ENCODE peak calls at places on chromosomes 5 and 9, in five cellular contexts. One of them, this sample, is unnamed.

GRCh38 chr5:107314330-107314729 is 356.4 kb downstream of the EFNA5 start:
- DNase-seq in Peyer's patch: no peak
- DNase-seq in IMR-90: no peak
- DNase-seq in transverse colon: no peak
- DNase-seq in A549: no peak
- DNase-seq in this sample: no peak

GRCh38 chr5:39656600-39656999 is 231.8 kb upstream of the DAB2 start:
- DNase-seq in A549: no peak
- DNase-seq in Peyer's patch: no peak
- DNase-seq in IMR-90: no peak
- DNase-seq in transverse colon: no peak
- DNase-seq in this sample: no peak

GRCh38 chr9:24218656-24219055 is 327.0 kb downstream of the IZUMO3 start:
- DNase-seq in Peyer's patch: no peak
- DNase-seq in transverse colon: no peak
- DNase-seq in IMR-90: no peak
- DNase-seq in A549: no peak
- DNase-seq in this sample: no peak

GRCh38 chr5:96084874-96085545 is 123.4 kb upstream of the ELL2 start:
- DNase-seq in transverse colon: no peak
- DNase-seq in IMR-90: no peak
- DNase-seq in Peyer's patch: no peak
- DNase-seq in A549: no peak
- DNase-seq in this sample: no peak

GRCh38 chr9:75265525-75265972 is 177.2 kb downstream of the OSTF1 start:
- DNase-seq in transverse colon: peak
- DNase-seq in IMR-90: peak
- DNase-seq in A549: peak
- DNase-seq in Peyer's patch: no peak
- DNase-seq in this sample: peak

GRCh38 chr9:108511200-108511756 is 344.5 kb downstream of the ACTL7B start:
- DNase-seq in A549: no peak
- DNase-seq in IMR-90: peak
- DNase-seq in Peyer's patch: no peak
- DNase-seq in transverse colon: no peak
- DNase-seq in this sample: no peak

GRCh38 chr9:132797861-132798659 is 80.0 kb downstream of the AK8 start:
- DNase-seq in transverse colon: no peak
- DNase-seq in Peyer's patch: no peak
- DNase-seq in A549: no peak
- DNase-seq in IMR-90: no peak
- DNase-seq in this sample: no peak

GRCh38 chr9:38046669-38047300 is 22.2 kb downstream of the SHB start:
- DNase-seq in transverse colon: peak
- DNase-seq in IMR-90: peak
- DNase-seq in A549: no peak
- DNase-seq in Peyer's patch: no peak
- DNase-seq in this sample: no peak

GRCh38 chr5:143161893-143162520 is 241.5 kb downstream of the NR3C1 start:
- DNase-seq in IMR-90: peak
- DNase-seq in transverse colon: peak
- DNase-seq in A549: no peak
- DNase-seq in Peyer's patch: no peak
- DNase-seq in this sample: no peak

GRCh38 chr9:93600504-93600903 is 24.1 kb downstream of the PHF2 start:
- DNase-seq in A549: no peak
- DNase-seq in transverse colon: peak
- DNase-seq in Peyer's patch: no peak
- DNase-seq in IMR-90: no peak
- DNase-seq in this sample: no peak

GRCh38 chr9:33752130-33752637 is 43.2 kb upstream of the PRSS3 start:
- DNase-seq in transverse colon: no peak
- DNase-seq in A549: no peak
- DNase-seq in Peyer's patch: peak
- DNase-seq in IMR-90: no peak
- DNase-seq in this sample: no peak

GRCh38 chr5:11619339-11620028 is 284.8 kb downstream of the CTNND2 start:
- DNase-seq in A549: no peak
- DNase-seq in Peyer's patch: no peak
- DNase-seq in transverse colon: no peak
- DNase-seq in IMR-90: no peak
- DNase-seq in this sample: no peak

GRCh38 chr9:133247632-133248031 is 27.4 kb downstream of the ABO start:
- DNase-seq in Peyer's patch: no peak
- DNase-seq in transverse colon: no peak
- DNase-seq in A549: no peak
- DNase-seq in IMR-90: no peak
- DNase-seq in this sample: no peak

GRCh38 chr5:156815988-156816599 is 34.0 kb upstream of the PPP1R2B start:
- DNase-seq in transverse colon: peak
- DNase-seq in A549: peak
- DNase-seq in IMR-90: peak
- DNase-seq in Peyer's patch: no peak
- DNase-seq in this sample: no peak

GRCh38 chr5:139243425-139243965 is 45.3 kb upstream of the SIL1 start:
- DNase-seq in Peyer's patch: no peak
- DNase-seq in A549: no peak
- DNase-seq in transverse colon: no peak
- DNase-seq in IMR-90: peak
- DNase-seq in this sample: no peak

GRCh38 chr9:114117614-114117995 is 18.5 kb upstream of the KIF12 start:
- DNase-seq in transverse colon: no peak
- DNase-seq in Peyer's patch: no peak
- DNase-seq in A549: no peak
- DNase-seq in IMR-90: no peak
- DNase-seq in this sample: no peak

GRCh38 chr9:27447036-27447700 is 76.9 kb upstream of the IFNK start:
- DNase-seq in Peyer's patch: no peak
- DNase-seq in A549: no peak
- DNase-seq in IMR-90: no peak
- DNase-seq in transverse colon: no peak
- DNase-seq in this sample: no peak

GRCh38 chr9:112754578-112754977 is 4.0 kb downstream of the SNX30 start:
- DNase-seq in A549: no peak
- DNase-seq in transverse colon: no peak
- DNase-seq in IMR-90: peak
- DNase-seq in Peyer's patch: no peak
- DNase-seq in this sample: no peak

GRCh38 chr9:97615439-97616072 is 17.6 kb downstream of the TSTD2 start:
- DNase-seq in A549: peak
- DNase-seq in transverse colon: peak
- DNase-seq in IMR-90: peak
- DNase-seq in Peyer's patch: no peak
- DNase-seq in this sample: peak

GRCh38 chr5:1524799-1525623 is 1.3 kb upstream of the LPCAT1 start:
- DNase-seq in IMR-90: no peak
- DNase-seq in Peyer's patch: peak
- DNase-seq in transverse colon: peak
- DNase-seq in A549: no peak
- DNase-seq in this sample: no peak

GRCh38 chr5:160260881-160261815 is 31.8 kb downstream of the FABP6 start:
- DNase-seq in A549: no peak
- DNase-seq in transverse colon: peak
- DNase-seq in IMR-90: peak
- DNase-seq in Peyer's patch: no peak
- DNase-seq in this sample: no peak

GRCh38 chr5:151095341-151096000 is 14.6 kb upstream of the TNIP1 start:
- DNase-seq in transverse colon: peak
- DNase-seq in Peyer's patch: peak
- DNase-seq in A549: no peak
- DNase-seq in IMR-90: no peak
- DNase-seq in this sample: no peak
- TF ChIP-seq POLR2A in transverse colon: peak
- TF ChIP-seq POLR2A in Peyer's patch: peak
- TF ChIP-seq POLR2A in A549: no peak
- TF ChIP-seq POLR2A in IMR-90: no peak
- TF ChIP-seq POLR2A in this sample: no peak

DNA sequence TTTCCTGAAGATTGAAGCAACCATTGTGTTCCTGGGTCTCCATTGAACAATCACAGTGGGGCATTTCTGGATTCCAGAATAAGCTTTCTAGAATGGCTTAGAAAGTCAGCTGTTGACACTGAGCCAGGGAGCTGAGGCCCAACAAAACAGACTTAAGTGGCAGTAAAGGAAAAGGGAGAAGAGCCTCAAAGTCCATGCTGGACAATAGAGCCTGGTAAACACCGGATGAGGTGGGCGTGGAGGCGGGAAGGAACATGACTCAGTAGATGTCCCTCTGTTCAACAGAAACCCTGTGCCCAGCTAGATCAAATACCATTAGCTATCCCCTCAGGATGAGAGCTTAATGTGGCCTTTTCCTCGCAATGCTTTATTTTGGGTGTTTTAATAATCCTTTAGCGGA is 14.7 kb downstream of the SPARC start:
- DNase-seq in A549: no peak
- DNase-seq in Peyer's patch: no peak
- DNase-seq in IMR-90: peak
- DNase-seq in transverse colon: peak
- DNase-seq in this sample: no peak
- TF ChIP-seq POLR2A in A549: no peak
- TF ChIP-seq POLR2A in Peyer's patch: no peak
- TF ChIP-seq POLR2A in IMR-90: no peak
- TF ChIP-seq POLR2A in transverse colon: no peak
- TF ChIP-seq POLR2A in this sample: no peak

DNA sequence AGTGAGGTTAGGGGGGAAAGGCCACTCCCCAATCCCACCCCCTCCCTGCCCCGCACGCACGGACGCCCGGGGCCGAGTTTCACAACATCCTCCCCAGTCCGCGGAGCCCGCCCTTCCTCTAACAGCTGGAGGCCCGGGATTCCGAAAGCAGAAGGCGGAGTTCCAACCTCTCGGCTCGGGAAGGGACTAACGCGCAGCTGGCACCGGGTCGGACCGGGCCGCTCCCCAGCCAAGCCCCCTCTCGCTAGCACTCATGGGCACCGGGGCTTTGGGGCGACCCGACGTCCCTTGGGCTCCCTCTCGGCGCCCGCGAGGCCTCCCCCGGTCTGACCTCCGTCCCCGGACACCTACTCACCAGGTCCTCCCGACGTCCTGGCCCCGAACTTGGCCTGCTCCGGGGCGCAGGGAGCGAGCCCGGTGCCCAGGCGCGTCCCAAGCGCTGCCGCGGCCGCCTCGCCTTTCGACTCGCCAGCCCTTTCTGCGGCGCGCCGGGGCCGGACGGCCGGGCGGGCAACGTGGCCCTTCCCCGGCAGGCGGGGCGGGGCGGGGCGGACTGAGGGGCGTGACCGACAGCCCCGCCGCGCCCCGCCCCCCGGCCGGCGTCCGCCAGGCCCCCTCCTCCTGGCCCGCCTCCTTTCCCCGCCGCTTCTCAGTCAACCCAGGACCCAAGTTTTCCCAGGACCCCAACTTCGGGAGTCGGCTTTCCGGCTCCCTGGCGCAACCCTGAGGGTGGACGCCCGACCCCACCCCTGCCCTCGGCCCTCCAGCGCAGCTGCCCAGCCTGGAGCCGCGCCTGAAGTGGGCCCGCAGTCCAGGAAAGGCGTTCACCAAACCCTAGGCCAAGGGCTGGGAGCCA is at the start of gene MGAT1:
- DNase-seq in A549: peak
- DNase-seq in IMR-90: peak
- DNase-seq in transverse colon: peak
- DNase-seq in Peyer's patch: peak
- DNase-seq in this sample: peak
- TF ChIP-seq POLR2A in A549: peak
- TF ChIP-seq POLR2A in IMR-90: peak
- TF ChIP-seq POLR2A in transverse colon: peak
- TF ChIP-seq POLR2A in Peyer's patch: peak
- TF ChIP-seq POLR2A in this sample: peak

GRCh38 chr9:128833696-128834095 is 4.1 kb upstream of the SPOUT1 start:
- DNase-seq in IMR-90: no peak
- DNase-seq in Peyer's patch: no peak
- DNase-seq in transverse colon: no peak
- DNase-seq in A549: no peak
- DNase-seq in this sample: no peak

GRCh38 chr9:128828719-128829452 is 708 bp downstream of the SPOUT1 start:
- DNase-seq in A549: no peak
- DNase-seq in transverse colon: no peak
- DNase-seq in Peyer's patch: no peak
- DNase-seq in IMR-90: no peak
- DNase-seq in this sample: no peak

GRCh38 chr9:128825923-128826702 is 3.5 kb downstream of the SPOUT1 start:
- DNase-seq in Peyer's patch: no peak
- DNase-seq in A549: peak
- DNase-seq in transverse colon: no peak
- DNase-seq in IMR-90: no peak
- DNase-seq in this sample: peak

GRCh38 chr9:128828267-128828666 is 1.3 kb downstream of the SPOUT1 start:
- DNase-seq in IMR-90: no peak
- DNase-seq in Peyer's patch: no peak
- DNase-seq in A549: no peak
- DNase-seq in transverse colon: no peak
- DNase-seq in this sample: no peak

GRCh38 chr9:128829477-128830251 is at the start of gene SPOUT1:
- DNase-seq in IMR-90: peak
- DNase-seq in Peyer's patch: peak
- DNase-seq in transverse colon: peak
- DNase-seq in A549: peak
- DNase-seq in this sample: peak
- TF ChIP-seq POLR2A in IMR-90: peak
- TF ChIP-seq POLR2A in Peyer's patch: peak
- TF ChIP-seq POLR2A in transverse colon: peak
- TF ChIP-seq POLR2A in A549: peak
- TF ChIP-seq POLR2A in this sample: peak

GRCh38 chr5:151155777-151156731 is 1.5 kb downstream of the ANXA6 start:
- DNase-seq in A549: no peak
- DNase-seq in Peyer's patch: no peak
- DNase-seq in transverse colon: peak
- DNase-seq in IMR-90: peak
- DNase-seq in this sample: peak
- TF ChIP-seq POLR2A in A549: no peak
- TF ChIP-seq POLR2A in Peyer's patch: no peak
- TF ChIP-seq POLR2A in transverse colon: no peak
- TF ChIP-seq POLR2A in IMR-90: no peak
- TF ChIP-seq POLR2A in this sample: no peak

GRCh38 chr9:69036319-69036718 is 767 bp downstream of the FXN start:
- DNase-seq in IMR-90: peak
- DNase-seq in transverse colon: peak
- DNase-seq in A549: peak
- DNase-seq in Peyer's patch: no peak
- DNase-seq in this sample: no peak

GRCh38 chr9:69034071-69034470 is 1.5 kb upstream of the FXN start:
- DNase-seq in Peyer's patch: no peak
- DNase-seq in transverse colon: no peak
- DNase-seq in IMR-90: no peak
- DNase-seq in A549: no peak
- DNase-seq in this sample: no peak

GRCh38 chr9:69030851-69031645 is 4.5 kb upstream of the FXN start:
- DNase-seq in IMR-90: peak
- DNase-seq in A549: no peak
- DNase-seq in transverse colon: no peak
- DNase-seq in Peyer's patch: no peak
- DNase-seq in this sample: no peak

GRCh38 chr9:69036799-69037198 is 1.2 kb downstream of the FXN start:
- DNase-seq in IMR-90: no peak
- DNase-seq in Peyer's patch: no peak
- DNase-seq in A549: no peak
- DNase-seq in transverse colon: no peak
- DNase-seq in this sample: no peak

GRCh38 chr9:69035438-69036316 is at the start of gene FXN:
- DNase-seq in Peyer's patch: peak
- DNase-seq in IMR-90: peak
- DNase-seq in A549: peak
- DNase-seq in transverse colon: peak
- DNase-seq in this sample: peak
- TF ChIP-seq POLR2A in Peyer's patch: peak
- TF ChIP-seq POLR2A in IMR-90: peak
- TF ChIP-seq POLR2A in A549: peak
- TF ChIP-seq POLR2A in transverse colon: peak
- TF ChIP-seq POLR2A in this sample: peak

This sample was measured in H54.